ENCODE peak calls at places on chromosomes 5 and 9, in nine cellular contexts. N is endothelial cell, X is foreskin fibroblast, A is GM10248, Y is transverse colon, U is neural progenitor cell, B is H9, C is progenitor cell of endocrine pancreas, Q is pancreas. K is an unnamed sample.

GRCh38 chr5:90015584-90016018 is 394.0 kb downstream of the CETN3 start:
- DNase-seq in N (no peak), X (no peak), A (peak; percentile 14), Y (no peak), U (no peak), B (no peak), C (no peak), Q (no peak), K (no peak)

GRCh38 chr5:74164725-74165226 is 475.8 kb downstream of the ENC1 start:
- DNase-seq in N (no peak), X (peak; percentile 3), A (no peak), Y (no peak), U (no peak), B (no peak), C (no peak), Q (no peak), K (no peak)

GRCh38 chr5:14742427-14743010 is 78.0 kb downstream of the OTULIN start:
- DNase-seq in N (no peak), X (no peak), A (no peak), Y (no peak), U (no peak), B (no peak), C (no peak), Q (no peak), K (no peak)

GRCh38 chr5:58266402-58266801 is 193.5 kb downstream of the PLK2 start:
- DNase-seq in N (no peak), X (no peak), A (no peak), Y (no peak), U (no peak), B (no peak), C (no peak), Q (no peak), K (no peak)

GRCh38 chr9:81680506-81680905 is 8.8 kb downstream of the TLE1 start:
- DNase-seq in N (no peak), X (no peak), A (no peak), Y (no peak), U (peak; percentile 37), B (no peak), C (no peak), Q (no peak), K (no peak)

GRCh38 chr9:122164286-122164685 is 4.6 kb downstream of the MORN5 start:
- DNase-seq in N (no peak), X (no peak), A (no peak), Y (peak; percentile 18), U (no peak), B (no peak), C (no peak), Q (no peak), K (no peak)

GRCh38 chr9:129118799-129119198 is 7.6 kb downstream of the PTPA start:
- DNase-seq in N (no peak), X (no peak), A (no peak), Y (no peak), U (no peak), B (no peak), C (no peak), Q (no peak), K (no peak)

GRCh38 chr5:2704111-2704510 is 47.4 kb downstream of the IRX2 start:
- DNase-seq in N (no peak), X (no peak), A (no peak), Y (no peak), U (no peak), B (no peak), C (no peak), Q (no peak), K (no peak)

GRCh38 chr9:27629425-27629824 is 56.1 kb upstream of the C9orf72 start:
- DNase-seq in N (no peak), X (no peak), A (no peak), Y (no peak), U (no peak), B (no peak), C (no peak), Q (no peak), K (no peak)

GRCh38 chr9:27622688-27623340 is 49.5 kb upstream of the C9orf72 start:
- DNase-seq in N (no peak), X (no peak), A (no peak), Y (no peak), U (no peak), B (no peak), C (no peak), Q (no peak), K (no peak)

GRCh38 chr9:27625751-27626628 is 52.7 kb upstream of the C9orf72 start:
- DNase-seq in N (no peak), X (no peak), A (no peak), Y (no peak), U (no peak), B (no peak), C (no peak), Q (no peak), K (peak; percentile 9)

GRCh38 chr9:27632254-27632653 is 59.0 kb upstream of the C9orf72 start:
- DNase-seq in N (no peak), X (no peak), A (no peak), Y (no peak), U (no peak), B (no peak), C (no peak), Q (no peak), K (no peak)

DNA sequence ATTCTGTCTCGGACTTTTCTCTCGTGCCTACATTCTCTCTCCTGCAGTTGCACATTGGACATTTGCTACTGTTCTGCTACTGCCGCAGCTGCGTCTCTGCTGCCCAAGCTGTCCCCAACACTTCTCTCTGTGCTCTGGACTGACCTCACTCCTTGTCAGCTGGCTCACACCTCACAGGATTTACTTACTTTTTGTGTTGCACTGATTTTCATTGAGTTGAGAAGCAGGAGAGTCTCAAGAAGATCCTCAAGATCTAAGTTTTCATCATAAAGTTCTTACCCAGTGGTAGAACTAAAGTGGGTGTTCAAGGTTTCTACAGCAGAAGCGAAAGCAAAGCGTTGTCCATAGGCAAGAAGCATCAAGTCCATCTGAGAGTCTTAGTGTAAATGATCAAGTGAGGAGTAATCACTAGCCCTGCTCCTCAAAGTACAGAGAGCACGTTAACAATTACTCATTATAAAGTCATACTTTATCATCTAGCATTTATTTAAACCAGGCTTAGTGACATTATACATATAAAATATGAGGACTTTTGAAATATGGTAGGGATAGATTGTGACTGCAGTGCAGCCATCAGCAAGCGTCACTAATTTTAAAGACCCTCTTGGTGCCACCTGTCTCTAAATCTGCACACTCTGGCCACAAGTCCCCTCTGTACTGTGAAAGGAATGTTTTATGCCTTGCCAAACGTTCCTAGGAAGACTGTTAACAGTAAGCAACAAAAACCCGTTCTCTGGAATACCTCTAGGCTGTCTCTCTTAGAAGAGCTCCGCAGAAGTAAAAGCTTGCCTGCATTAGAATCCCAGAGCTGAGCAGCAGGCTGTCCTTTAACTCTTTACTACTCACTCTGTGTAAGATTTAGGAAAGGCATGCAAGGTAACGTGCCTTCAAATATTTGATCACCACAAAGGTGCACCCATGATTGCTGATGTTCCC is 53.6 kb upstream of the C9orf72 start:
- DNase-seq in N (no peak), X (no peak), A (no peak), Y (no peak), U (peak; percentile 47), B (no peak), C (no peak), Q (no peak), K (peak; percentile 47)
- TF ChIP-seq CTCF in N (no peak), X (no peak), A (no peak), Y (no peak), U (no peak), B (no peak), C (no peak), Q (no peak), K (no peak)

GRCh38 chr5:83590966-83591365 is 119.4 kb downstream of the VCAN start:
- DNase-seq in N (no peak), X (no peak), A (no peak), Y (no peak), U (no peak), B (no peak), C (no peak), Q (no peak), K (no peak)

GRCh38 chr5:83589786-83590185 is 118.2 kb downstream of the VCAN start:
- DNase-seq in N (no peak), X (no peak), A (no peak), Y (no peak), U (no peak), B (no peak), C (no peak), Q (no peak), K (no peak)

DNA sequence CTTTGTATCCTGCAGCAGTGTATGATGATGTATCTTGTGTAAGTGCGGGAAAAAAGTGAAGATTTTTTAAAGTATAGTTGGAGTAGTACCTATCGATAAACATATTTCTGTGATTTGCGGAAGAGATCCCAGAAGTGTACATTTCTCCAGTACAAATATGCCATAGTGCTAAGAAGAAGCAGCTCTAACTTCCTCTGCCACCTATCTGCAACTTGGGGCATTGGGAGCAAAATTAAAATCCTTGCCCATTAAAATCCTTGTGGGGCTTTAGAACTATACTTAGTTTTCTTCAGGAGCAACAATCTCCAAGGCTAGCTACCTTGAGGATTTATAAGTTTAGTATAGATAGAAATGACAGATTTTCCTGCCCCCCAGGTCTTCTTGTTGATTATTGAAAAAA is 123.7 kb downstream of the VCAN start:
- DNase-seq in N (no peak), X (no peak), A (no peak), Y (no peak), U (no peak), B (no peak), C (no peak), Q (no peak), K (no peak)
- TF ChIP-seq CTCF in N (no peak), X (peak; percentile 23), A (no peak), Y (no peak), U (peak; percentile 22), B (peak; percentile 47), C (peak; percentile 22), Q (no peak), K (no peak)

GRCh38 chr5:61160497-61160896 is 1.8 kb downstream of the SMIM15 start:
- DNase-seq in N (no peak), X (no peak), A (no peak), Y (no peak), U (no peak), B (no peak), C (no peak), Q (no peak), K (no peak)

GRCh38 chr5:61162010-61162831 is at the start of gene SMIM15:
- DNase-seq in N (peak; percentile 84), X (peak; percentile 80), A (peak; percentile 90), Y (peak; percentile 93), U (peak; percentile 91), B (peak; percentile 87), C (peak; percentile 77), Q (peak; percentile 88), K (peak; percentile 91)

GRCh38 chr5:61159841-61160240 is 2.4 kb downstream of the SMIM15 start:
- DNase-seq in N (no peak), X (no peak), A (no peak), Y (no peak), U (no peak), B (no peak), C (no peak), Q (no peak), K (no peak)

GRCh38 chr5:61162832-61163567 is 732 bp upstream of the SMIM15 start:
- DNase-seq in N (no peak), X (no peak), A (peak; percentile 21), Y (peak; percentile 23), U (peak; percentile 15), B (no peak), C (no peak), Q (peak; percentile 13), K (peak; percentile 9)

DNA sequence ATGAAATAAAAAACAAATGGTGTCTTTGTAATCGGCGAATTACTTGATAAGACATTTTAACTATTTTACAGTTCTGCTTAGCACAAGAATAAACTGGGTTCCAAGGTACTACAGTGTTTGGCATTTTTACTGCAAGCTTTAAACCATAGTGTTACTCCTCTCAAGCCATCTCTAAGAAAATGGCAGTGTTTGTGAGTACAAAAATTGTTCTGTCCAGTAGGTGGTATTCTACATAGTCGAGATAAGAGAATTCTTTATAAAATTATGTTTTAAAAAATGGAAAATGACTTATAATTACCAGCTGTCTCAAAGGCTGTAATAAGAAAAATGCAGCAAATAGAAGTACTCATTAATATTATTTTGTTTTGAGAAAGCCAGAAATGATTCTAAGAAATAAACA is 3.2 kb downstream of the SMIM15 start:
- DNase-seq in N (no peak), X (no peak), A (no peak), Y (no peak), U (no peak), B (no peak), C (no peak), Q (no peak), K (no peak)
- TF ChIP-seq CTCF in N (no peak), X (no peak), A (no peak), Y (no peak), U (no peak), B (no peak), C (no peak), Q (no peak), K (no peak)

DNA sequence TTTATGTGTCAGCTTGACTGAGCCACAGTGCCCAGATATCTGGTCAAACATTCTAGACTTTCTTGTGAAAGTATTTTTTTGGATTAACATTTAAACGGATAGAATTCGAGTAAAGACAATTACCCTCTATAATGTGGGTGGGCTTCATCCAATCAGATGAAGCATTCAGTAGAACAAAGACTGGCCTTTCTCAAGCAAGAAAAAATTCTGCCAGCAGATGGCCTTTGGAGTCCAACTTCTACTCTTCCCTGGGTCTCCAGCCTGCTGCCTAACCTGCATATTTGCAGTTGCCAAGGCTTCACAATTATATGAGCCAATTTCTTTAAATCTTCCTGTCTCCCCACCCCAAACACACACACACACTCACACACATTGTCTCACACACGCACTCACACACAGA is 86.4 kb downstream of the MED10 start:
- DNase-seq in N (peak; percentile 38), X (no peak), A (no peak), Y (no peak), U (peak; percentile 69), B (peak; percentile 41), C (no peak), Q (no peak), K (no peak)
- TF ChIP-seq CTCF in N (no peak), X (peak; percentile 16), A (peak; percentile 26), Y (no peak), U (peak; percentile 60), B (peak; percentile 67), C (peak; percentile 43), Q (no peak), K (no peak)

K was measured in Calu3.